ENCODE peak calls at places on chromosomes 7 and 10, in seven cellular contexts. One of them, this sample, is unnamed.

GRCh38 chr7:132416395-132416794 is 159.9 kb downstream of the PLXNA4 start:
- DNase-seq in AG10803: no peak
- DNase-seq in fibroblast of the conjunctiva: no peak
- DNase-seq in sigmoid colon: no peak
- DNase-seq in activated naive CD4-positive, alpha-beta T cell treated with anti-CD3 and anti-CD28 coated beads for 36 hours: no peak
- DNase-seq in posterior cingulate gyrus: no peak
- DNase-seq in hippocampal formation: no peak
- DNase-seq in this sample: no peak

GRCh38 chr10:71351087-71351486 is 32.0 kb downstream of the SLC29A3 start:
- DNase-seq in AG10803: no peak
- DNase-seq in fibroblast of the conjunctiva: no peak
- DNase-seq in sigmoid colon: no peak
- DNase-seq in activated naive CD4-positive, alpha-beta T cell treated with anti-CD3 and anti-CD28 coated beads for 36 hours: no peak
- DNase-seq in posterior cingulate gyrus: no peak
- DNase-seq in hippocampal formation: no peak
- DNase-seq in this sample: no peak

GRCh38 chr7:70314221-70314620 is 715.9 kb downstream of the AUTS2 start:
- DNase-seq in AG10803: no peak
- DNase-seq in fibroblast of the conjunctiva: no peak
- DNase-seq in sigmoid colon: no peak
- DNase-seq in activated naive CD4-positive, alpha-beta T cell treated with anti-CD3 and anti-CD28 coated beads for 36 hours: no peak
- DNase-seq in posterior cingulate gyrus: no peak
- DNase-seq in hippocampal formation: no peak
- DNase-seq in this sample: no peak

GRCh38 chr7:98077762-98078161 is 28.9 kb upstream of the LMTK2 start:
- DNase-seq in AG10803: no peak
- DNase-seq in fibroblast of the conjunctiva: no peak
- DNase-seq in sigmoid colon: peak
- DNase-seq in activated naive CD4-positive, alpha-beta T cell treated with anti-CD3 and anti-CD28 coated beads for 36 hours: no peak
- DNase-seq in posterior cingulate gyrus: no peak
- DNase-seq in hippocampal formation: no peak
- DNase-seq in this sample: no peak

GRCh38 chr10:35216303-35216905 is 89.8 kb downstream of the CREM start:
- DNase-seq in AG10803: no peak
- DNase-seq in fibroblast of the conjunctiva: no peak
- DNase-seq in sigmoid colon: peak
- DNase-seq in activated naive CD4-positive, alpha-beta T cell treated with anti-CD3 and anti-CD28 coated beads for 36 hours: peak
- DNase-seq in posterior cingulate gyrus: no peak
- DNase-seq in hippocampal formation: no peak
- DNase-seq in this sample: no peak

GRCh38 chr7:28410628-28411578 is 1.4 kb upstream of the CREB5 start:
- DNase-seq in AG10803: no peak
- DNase-seq in fibroblast of the conjunctiva: no peak
- DNase-seq in sigmoid colon: peak
- DNase-seq in activated naive CD4-positive, alpha-beta T cell treated with anti-CD3 and anti-CD28 coated beads for 36 hours: no peak
- DNase-seq in posterior cingulate gyrus: peak
- DNase-seq in hippocampal formation: no peak
- DNase-seq in this sample: no peak

GRCh38 chr7:113087278-113087998 is 811 bp upstream of the GPR85 start:
- DNase-seq in AG10803: peak
- DNase-seq in fibroblast of the conjunctiva: peak
- DNase-seq in sigmoid colon: no peak
- DNase-seq in activated naive CD4-positive, alpha-beta T cell treated with anti-CD3 and anti-CD28 coated beads for 36 hours: no peak
- DNase-seq in posterior cingulate gyrus: no peak
- DNase-seq in hippocampal formation: no peak
- DNase-seq in this sample: peak

GRCh38 chr10:131810805-131811137 is 90.0 kb upstream of the PPP2R2D start:
- DNase-seq in AG10803: no peak
- DNase-seq in fibroblast of the conjunctiva: no peak
- DNase-seq in sigmoid colon: peak
- DNase-seq in activated naive CD4-positive, alpha-beta T cell treated with anti-CD3 and anti-CD28 coated beads for 36 hours: no peak
- DNase-seq in posterior cingulate gyrus: no peak
- DNase-seq in hippocampal formation: no peak
- DNase-seq in this sample: no peak

GRCh38 chr10:76359001-76359400 is 927.6 kb downstream of the LRMDA start:
- DNase-seq in AG10803: peak
- DNase-seq in fibroblast of the conjunctiva: no peak
- DNase-seq in sigmoid colon: no peak
- DNase-seq in activated naive CD4-positive, alpha-beta T cell treated with anti-CD3 and anti-CD28 coated beads for 36 hours: no peak
- DNase-seq in posterior cingulate gyrus: no peak
- DNase-seq in hippocampal formation: no peak
- DNase-seq in this sample: no peak

GRCh38 chr7:33185786-33186185 is 56.4 kb downstream of the BBS9 start:
- DNase-seq in AG10803: peak
- DNase-seq in fibroblast of the conjunctiva: peak
- DNase-seq in sigmoid colon: no peak
- DNase-seq in activated naive CD4-positive, alpha-beta T cell treated with anti-CD3 and anti-CD28 coated beads for 36 hours: peak
- DNase-seq in posterior cingulate gyrus: no peak
- DNase-seq in hippocampal formation: no peak
- DNase-seq in this sample: no peak

GRCh38 chr10:110214380-110214826 is 7.0 kb downstream of the MXI1 start:
- DNase-seq in AG10803: no peak
- DNase-seq in fibroblast of the conjunctiva: no peak
- DNase-seq in sigmoid colon: no peak
- DNase-seq in activated naive CD4-positive, alpha-beta T cell treated with anti-CD3 and anti-CD28 coated beads for 36 hours: peak
- DNase-seq in posterior cingulate gyrus: no peak
- DNase-seq in hippocampal formation: no peak
- DNase-seq in this sample: no peak

GRCh38 chr7:7732566-7733290 is 14.3 kb upstream of the RPA3 start:
- DNase-seq in AG10803: peak
- DNase-seq in fibroblast of the conjunctiva: peak
- DNase-seq in sigmoid colon: no peak
- DNase-seq in activated naive CD4-positive, alpha-beta T cell treated with anti-CD3 and anti-CD28 coated beads for 36 hours: no peak
- DNase-seq in posterior cingulate gyrus: no peak
- DNase-seq in hippocampal formation: no peak
- DNase-seq in this sample: peak

GRCh38 chr7:41977165-41977651 is 259.8 kb downstream of the GLI3 start:
- DNase-seq in AG10803: peak
- DNase-seq in fibroblast of the conjunctiva: peak
- DNase-seq in sigmoid colon: no peak
- DNase-seq in activated naive CD4-positive, alpha-beta T cell treated with anti-CD3 and anti-CD28 coated beads for 36 hours: peak
- DNase-seq in posterior cingulate gyrus: no peak
- DNase-seq in hippocampal formation: peak
- DNase-seq in this sample: no peak

GRCh38 chr10:9230625-9231024 is 1176.1 kb downstream of the GATA3 start:
- DNase-seq in AG10803: no peak
- DNase-seq in fibroblast of the conjunctiva: no peak
- DNase-seq in sigmoid colon: no peak
- DNase-seq in activated naive CD4-positive, alpha-beta T cell treated with anti-CD3 and anti-CD28 coated beads for 36 hours: no peak
- DNase-seq in posterior cingulate gyrus: no peak
- DNase-seq in hippocampal formation: no peak
- DNase-seq in this sample: no peak

GRCh38 chr7:101634196-101634717 is 5.2 kb upstream of the MYL10 start:
- DNase-seq in AG10803: no peak
- DNase-seq in fibroblast of the conjunctiva: no peak
- DNase-seq in sigmoid colon: no peak
- DNase-seq in activated naive CD4-positive, alpha-beta T cell treated with anti-CD3 and anti-CD28 coated beads for 36 hours: no peak
- DNase-seq in posterior cingulate gyrus: no peak
- DNase-seq in hippocampal formation: no peak
- DNase-seq in this sample: no peak

GRCh38 chr7:5831196-5831595 is 49.4 kb upstream of the OCM start:
- DNase-seq in AG10803: no peak
- DNase-seq in fibroblast of the conjunctiva: peak
- DNase-seq in sigmoid colon: no peak
- DNase-seq in activated naive CD4-positive, alpha-beta T cell treated with anti-CD3 and anti-CD28 coated beads for 36 hours: no peak
- DNase-seq in posterior cingulate gyrus: no peak
- DNase-seq in hippocampal formation: no peak
- DNase-seq in this sample: no peak

GRCh38 chr10:85734791-85735190 is 631.8 kb downstream of the GRID1 start:
- DNase-seq in AG10803: no peak
- DNase-seq in fibroblast of the conjunctiva: no peak
- DNase-seq in sigmoid colon: no peak
- DNase-seq in activated naive CD4-positive, alpha-beta T cell treated with anti-CD3 and anti-CD28 coated beads for 36 hours: no peak
- DNase-seq in posterior cingulate gyrus: no peak
- DNase-seq in hippocampal formation: no peak
- DNase-seq in this sample: no peak

GRCh38 chr7:90678986-90679385 is 82.9 kb downstream of the CDK14 start:
- DNase-seq in AG10803: no peak
- DNase-seq in fibroblast of the conjunctiva: no peak
- DNase-seq in sigmoid colon: no peak
- DNase-seq in activated naive CD4-positive, alpha-beta T cell treated with anti-CD3 and anti-CD28 coated beads for 36 hours: no peak
- DNase-seq in posterior cingulate gyrus: no peak
- DNase-seq in hippocampal formation: no peak
- DNase-seq in this sample: no peak

GRCh38 chr7:19051767-19052375 is 65.6 kb downstream of the TWIST1 start:
- DNase-seq in AG10803: no peak
- DNase-seq in fibroblast of the conjunctiva: no peak
- DNase-seq in sigmoid colon: no peak
- DNase-seq in activated naive CD4-positive, alpha-beta T cell treated with anti-CD3 and anti-CD28 coated beads for 36 hours: peak
- DNase-seq in posterior cingulate gyrus: peak
- DNase-seq in hippocampal formation: no peak
- DNase-seq in this sample: no peak

GRCh38 chr7:22256702-22257101 is 100.3 kb downstream of the RAPGEF5 start:
- DNase-seq in AG10803: no peak
- DNase-seq in fibroblast of the conjunctiva: no peak
- DNase-seq in sigmoid colon: no peak
- DNase-seq in activated naive CD4-positive, alpha-beta T cell treated with anti-CD3 and anti-CD28 coated beads for 36 hours: no peak
- DNase-seq in posterior cingulate gyrus: no peak
- DNase-seq in hippocampal formation: no peak
- DNase-seq in this sample: no peak

GRCh38 chr7:40586197-40586596 is 451.4 kb downstream of the SUGCT start:
- DNase-seq in AG10803: peak
- DNase-seq in fibroblast of the conjunctiva: peak
- DNase-seq in sigmoid colon: no peak
- DNase-seq in activated naive CD4-positive, alpha-beta T cell treated with anti-CD3 and anti-CD28 coated beads for 36 hours: no peak
- DNase-seq in posterior cingulate gyrus: no peak
- DNase-seq in hippocampal formation: no peak
- DNase-seq in this sample: no peak